ENCODE peak calls at places on chromosomes 16 and 17, in four cellular contexts. One of them, this sample, is unnamed.
A peak's percentile ranks its signal among the peaks of the same experiment; 100 is the strongest.

GRCh38 chr16:53859995-53860540 is 156.1 kb downstream of the FTO start:
- DNase-seq in H1: no peak
- DNase-seq in IMR-90: no peak
- DNase-seq in trophoblast cell: no peak
- DNase-seq in this sample: no peak

GRCh38 chr16:26905336-26905735 is 161.4 kb upstream of the C16orf82 start:
- DNase-seq in H1: no peak
- DNase-seq in IMR-90: peak; percentile 11
- DNase-seq in trophoblast cell: no peak
- DNase-seq in this sample: no peak

GRCh38 chr17:4769628-4770027 is 2.1 kb upstream of the TM4SF5 start:
- DNase-seq in H1: no peak
- DNase-seq in trophoblast cell: no peak
- DNase-seq in IMR-90: no peak
- DNase-seq in this sample: no peak

GRCh38 chr17:72219136-72219823 is 98.5 kb downstream of the SOX9 start:
- DNase-seq in trophoblast cell: no peak
- DNase-seq in IMR-90: no peak
- DNase-seq in H1: peak; percentile 61
- DNase-seq in this sample: peak; percentile 58

GRCh38 chr17:78140169-78141051 is 5.8 kb upstream of the C17orf99 start:
- DNase-seq in H1: peak; percentile 100
- DNase-seq in trophoblast cell: peak; percentile 91
- DNase-seq in IMR-90: peak; percentile 21
- DNase-seq in this sample: peak; percentile 100

GRCh38 chr17:20294120-20294519 is 173.2 kb downstream of the LGALS9B start:
- DNase-seq in trophoblast cell: no peak
- DNase-seq in IMR-90: no peak
- DNase-seq in H1: no peak
- DNase-seq in this sample: no peak

GRCh38 chr16:51271156-51271555 is 120.1 kb upstream of the SALL1 start:
- DNase-seq in trophoblast cell: no peak
- DNase-seq in H1: no peak
- DNase-seq in IMR-90: no peak
- DNase-seq in this sample: no peak

GRCh38 chr17:379531-380200 is 27.1 kb upstream of the RPH3AL start:
- DNase-seq in IMR-90: no peak
- DNase-seq in trophoblast cell: no peak
- DNase-seq in H1: no peak
- DNase-seq in this sample: no peak

GRCh38 chr17:19409509-19409908 is 1.5 kb upstream of the RNF112 start:
- DNase-seq in IMR-90: peak; percentile 91
- DNase-seq in trophoblast cell: peak; percentile 61
- DNase-seq in H1: no peak
- DNase-seq in this sample: no peak

GRCh38 chr17:63702223-63702577 is 2.3 kb upstream of the LIMD2 start:
- DNase-seq in H1: no peak
- DNase-seq in trophoblast cell: no peak
- DNase-seq in IMR-90: no peak
- DNase-seq in this sample: no peak

GRCh38 chr16:54649846-54650245 is 280.8 kb upstream of the IRX5 start:
- DNase-seq in IMR-90: no peak
- DNase-seq in H1: no peak
- DNase-seq in trophoblast cell: no peak
- DNase-seq in this sample: no peak

GRCh38 chr16:57994778-57995177 is 5.7 kb downstream of the ZNF319 start:
- DNase-seq in trophoblast cell: peak; percentile 68
- DNase-seq in H1: no peak
- DNase-seq in IMR-90: peak; percentile 25
- DNase-seq in this sample: peak; percentile 59

GRCh38 chr17:44758414-44759095 is at the start of gene ADAM11:
- DNase-seq in IMR-90: no peak
- DNase-seq in trophoblast cell: no peak
- DNase-seq in H1: peak; percentile 80
- DNase-seq in this sample: peak; percentile 66

GRCh38 chr17:11797803-11798202 is 199.5 kb downstream of the ZNF18 start:
- DNase-seq in trophoblast cell: no peak
- DNase-seq in IMR-90: no peak
- DNase-seq in H1: peak; percentile 54
- DNase-seq in this sample: no peak

GRCh38 chr17:82838386-82839063 is 1.3 kb downstream of the ZNF750 start:
- DNase-seq in trophoblast cell: peak; percentile 98
- DNase-seq in H1: no peak
- DNase-seq in IMR-90: peak; percentile 17
- DNase-seq in this sample: no peak

GRCh38 chr16:15946257-15947044 is 3.0 kb upstream of the ABCC1 start:
- DNase-seq in H1: no peak
- DNase-seq in trophoblast cell: no peak
- DNase-seq in IMR-90: peak; percentile 91
- DNase-seq in this sample: no peak

GRCh38 chr17:50947844-50948514 is 81.8 kb upstream of the TOB1 start:
- DNase-seq in H1: no peak
- DNase-seq in IMR-90: no peak
- DNase-seq in trophoblast cell: no peak
- DNase-seq in this sample: no peak

GRCh38 chr17:49745175-49746139 is 18.5 kb downstream of the FAM117A start:
- DNase-seq in IMR-90: no peak
- DNase-seq in H1: no peak
- DNase-seq in trophoblast cell: no peak
- DNase-seq in this sample: no peak

GRCh38 chr16:60608971-60609370 is 1427.3 kb downstream of the CDH8 start:
- DNase-seq in IMR-90: no peak
- DNase-seq in trophoblast cell: no peak
- DNase-seq in H1: no peak
- DNase-seq in this sample: no peak

GRCh38 chr17:58232707-58233156 is 5.7 kb upstream of the LPO start:
- DNase-seq in trophoblast cell: peak; percentile 53
- DNase-seq in H1: no peak
- DNase-seq in IMR-90: peak; percentile 97
- DNase-seq in this sample: peak; percentile 72

GRCh38 chr17:41697122-41697962 is 8.7 kb downstream of the EIF1 start:
- DNase-seq in IMR-90: peak; percentile 64
- DNase-seq in trophoblast cell: peak; percentile 62
- DNase-seq in H1: no peak
- DNase-seq in this sample: no peak

GRCh38 chr17:77496401-77496801 is 355.6 kb downstream of the SEC14L1 start:
- DNase-seq in H1: no peak
- DNase-seq in IMR-90: no peak
- DNase-seq in trophoblast cell: no peak
- DNase-seq in this sample: no peak

GRCh38 chr17:38672788-38673713 is 1.7 kb downstream of the EPOP start:
- DNase-seq in IMR-90: no peak
- DNase-seq in trophoblast cell: no peak
- DNase-seq in H1: peak; percentile 71
- DNase-seq in this sample: no peak

GRCh38 chr17:38674749-38675615 is at the start of gene EPOP:
- DNase-seq in IMR-90: peak; percentile 76
- DNase-seq in trophoblast cell: peak; percentile 78
- DNase-seq in H1: peak; percentile 91
- DNase-seq in this sample: peak; percentile 92

GRCh38 chr17:38671939-38672720 is 2.6 kb downstream of the EPOP start:
- DNase-seq in H1: peak; percentile 70
- DNase-seq in IMR-90: no peak
- DNase-seq in trophoblast cell: no peak
- DNase-seq in this sample: peak; percentile 49

GRCh38 chr17:38674013-38674748 is 576 bp downstream of the EPOP start:
- DNase-seq in trophoblast cell: peak; percentile 29
- DNase-seq in H1: peak; percentile 69
- DNase-seq in IMR-90: no peak
- DNase-seq in this sample: no peak

GRCh38 chr17:38673714-38674012 is 1.1 kb downstream of the EPOP start:
- DNase-seq in trophoblast cell: peak; percentile 65
- DNase-seq in IMR-90: no peak
- DNase-seq in H1: no peak
- DNase-seq in this sample: no peak
- H3K27ac ChIP-seq in trophoblast cell: no peak overlapping the region
- H3K27ac ChIP-seq in IMR-90: no peak overlapping the region
- H3K27ac ChIP-seq in H1: no peak overlapping the region
- H3K27ac ChIP-seq in this sample: no peak overlapping the region

GRCh38 chr16:8631818-8632217 is 10.3 kb downstream of the METTL22 start:
- DNase-seq in trophoblast cell: no peak
- DNase-seq in H1: no peak
- DNase-seq in IMR-90: no peak
- DNase-seq in this sample: no peak
- H3K79me1 ChIP-seq in trophoblast cell: no peaks in the 10 kb centered on the region
- H3K79me1 ChIP-seq in H1: peaks cover 6% of the 10 kb centered on the region
- H3K79me1 ChIP-seq in IMR-90: peaks cover 10% of the 10 kb centered on the region
- H3K79me1 ChIP-seq in this sample: no peaks in the 10 kb centered on the region

GRCh38 chr17:59425085-59425901 is 93.8 kb downstream of the YPEL2 start:
- DNase-seq in trophoblast cell: peak; percentile 93
- DNase-seq in IMR-90: peak; percentile 57
- DNase-seq in H1: no peak
- DNase-seq in this sample: no peak
- H3K27ac ChIP-seq in trophoblast cell: peak overlapping the region; percentile 99
- H3K27ac ChIP-seq in IMR-90: peak overlapping the region; percentile 6
- H3K27ac ChIP-seq in H1: no peak overlapping the region
- H3K27ac ChIP-seq in this sample: no peak overlapping the region

DNA sequence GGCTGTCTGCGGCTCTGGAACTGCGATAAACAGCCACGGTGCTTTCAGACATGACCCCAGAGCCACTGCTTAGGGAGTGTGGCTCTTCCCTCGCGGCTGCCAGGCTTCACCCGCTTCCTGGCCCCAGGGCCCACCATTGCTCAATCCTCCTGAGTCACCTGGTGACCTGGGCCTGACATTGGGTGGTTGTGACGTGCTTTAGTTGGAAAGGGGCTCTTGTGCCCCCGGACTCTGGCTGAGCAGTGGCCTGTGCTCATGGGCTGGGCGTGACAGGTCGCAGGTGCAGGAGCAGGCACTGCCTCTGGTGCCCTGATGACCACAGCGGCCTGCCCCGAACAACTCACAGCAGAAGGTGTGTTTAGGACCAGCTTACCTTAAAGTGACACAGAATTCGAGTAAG is 8.6 kb upstream of the NUDT16L1 start:
- DNase-seq in IMR-90: no peak
- DNase-seq in H1: no peak
- DNase-seq in trophoblast cell: peak; percentile 75
- DNase-seq in this sample: no peak
- H3K79me1 ChIP-seq in IMR-90: no peaks in the 10 kb centered on the region
- H3K79me1 ChIP-seq in H1: no peaks in the 10 kb centered on the region
- H3K79me1 ChIP-seq in trophoblast cell: peaks cover 3% of the 10 kb centered on the region
- H3K79me1 ChIP-seq in this sample: no peaks in the 10 kb centered on the region

GRCh38 chr16:81796035-81796434 is 16.9 kb downstream of the PLCG2 start:
- DNase-seq in trophoblast cell: no peak
- DNase-seq in H1: no peak
- DNase-seq in IMR-90: no peak
- DNase-seq in this sample: no peak
- H3K27ac ChIP-seq in trophoblast cell: no peak overlapping the region
- H3K27ac ChIP-seq in H1: no peak overlapping the region
- H3K27ac ChIP-seq in IMR-90: no peak overlapping the region
- H3K27ac ChIP-seq in this sample: no peak overlapping the region

DNA sequence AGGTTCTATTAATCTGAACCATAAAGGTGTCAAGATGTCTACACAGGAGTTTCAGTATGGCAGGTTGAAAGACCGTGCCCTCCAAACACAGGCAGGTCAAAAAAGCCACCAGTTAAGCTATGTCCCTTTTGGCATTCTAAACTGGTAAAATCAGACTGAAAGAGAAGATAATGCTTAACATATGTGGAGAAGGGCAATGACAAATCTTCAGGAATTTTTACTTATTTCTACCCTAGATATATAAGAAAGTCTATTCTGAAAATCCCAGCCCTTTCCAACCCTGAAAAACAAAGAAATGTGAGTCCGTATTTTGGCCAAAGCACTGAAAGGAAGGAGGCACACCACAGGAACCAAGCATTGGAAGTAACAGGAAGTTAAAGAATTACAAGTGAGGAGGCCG is 16.5 kb downstream of the AP1G1 start:
- DNase-seq in trophoblast cell: no peak
- DNase-seq in IMR-90: no peak
- DNase-seq in H1: no peak
- DNase-seq in this sample: no peak
- H3K79me1 ChIP-seq in trophoblast cell: no peaks in the 10 kb centered on the region
- H3K79me1 ChIP-seq in IMR-90: peaks cover 5% of the 10 kb centered on the region
- H3K79me1 ChIP-seq in H1: peaks cover 7% of the 10 kb centered on the region
- H3K79me1 ChIP-seq in this sample: peaks cover 19% of the 10 kb centered on the region

GRCh38 chr17:69762766-69763165 is 312.3 kb upstream of the KCNJ16 start:
- DNase-seq in trophoblast cell: no peak
- DNase-seq in H1: no peak
- DNase-seq in IMR-90: no peak
- DNase-seq in this sample: no peak

GRCh38 chr17:69761011-69761410 is 314.0 kb upstream of the KCNJ16 start:
- DNase-seq in trophoblast cell: peak; percentile 70
- DNase-seq in IMR-90: peak; percentile 41
- DNase-seq in H1: no peak
- DNase-seq in this sample: no peak

GRCh38 chr17:69761767-69762321 is 313.2 kb upstream of the KCNJ16 start:
- DNase-seq in IMR-90: peak; percentile 99
- DNase-seq in trophoblast cell: peak; percentile 80
- DNase-seq in H1: no peak
- DNase-seq in this sample: no peak

GRCh38 chr17:69762359-69762758 is 312.7 kb upstream of the KCNJ16 start:
- DNase-seq in trophoblast cell: no peak
- DNase-seq in IMR-90: no peak
- DNase-seq in H1: no peak
- DNase-seq in this sample: no peak

GRCh38 chr17:69760562-69760961 is 314.5 kb upstream of the KCNJ16 start:
- DNase-seq in H1: no peak
- DNase-seq in trophoblast cell: no peak
- DNase-seq in IMR-90: no peak
- DNase-seq in this sample: no peak
- H3K27ac ChIP-seq in H1: no peak overlapping the region
- H3K27ac ChIP-seq in trophoblast cell: no peak overlapping the region
- H3K27ac ChIP-seq in IMR-90: peak overlapping the region; percentile 73
- H3K27ac ChIP-seq in this sample: no peak overlapping the region

DNA sequence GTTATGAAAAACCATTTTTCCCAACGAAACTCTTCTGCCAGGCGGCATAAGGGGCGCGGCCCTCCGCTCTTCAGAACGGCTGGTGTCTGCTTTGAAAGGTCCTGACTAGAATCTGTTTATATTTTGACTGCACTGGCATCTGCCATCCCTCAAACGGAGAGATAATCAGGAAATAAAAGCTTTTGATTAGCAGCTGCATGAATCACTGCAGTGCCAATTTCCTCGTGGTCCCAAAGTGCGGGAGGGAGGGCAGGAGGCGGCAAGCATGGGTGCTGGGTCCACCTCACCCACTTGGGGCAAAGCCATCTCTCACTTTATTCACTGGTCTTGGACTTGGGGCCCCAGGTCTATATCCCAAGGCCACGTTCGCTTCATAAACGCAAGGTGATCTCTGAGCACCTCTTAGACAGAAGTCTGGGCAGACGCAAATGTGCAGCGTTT is 49.7 kb downstream of the TBC1D16 start:
- DNase-seq in trophoblast cell: no peak
- DNase-seq in IMR-90: no peak
- DNase-seq in H1: no peak
- DNase-seq in this sample: no peak
- H3K79me1 ChIP-seq in trophoblast cell: peaks cover 8% of the 10 kb centered on the region
- H3K79me1 ChIP-seq in IMR-90: peaks cover 8% of the 10 kb centered on the region
- H3K79me1 ChIP-seq in H1: peaks cover 20% of the 10 kb centered on the region
- H3K79me1 ChIP-seq in this sample: peaks cover 9% of the 10 kb centered on the region